ENCODE peak calls at places on chromosomes 13 and 19, in five cellular contexts. F is thyroid gland, H is GM20000, Y is neural crest cell, D is suprapubic skin. L is an unnamed sample.

GRCh38 chr19:32174386-32175113 is 170.9 kb upstream of the ZNF507 start:
- DNase-seq in F (no peak), H (no peak), D (no peak), Y (no peak), L (no peak)

GRCh38 chr19:48330012-48330681 is 4.8 kb downstream of the EMP3 start:
- DNase-seq in F (peak), Y (peak), H (peak), D (no peak), L (peak)

GRCh38 chr19:9934132-9934950 is 2.0 kb downstream of the OLFM2 start:
- DNase-seq in Y (peak), H (peak), D (peak), F (peak), L (peak)

GRCh38 chr13:105311094-105311493 is 1224.4 kb downstream of the EFNB2 start:
- DNase-seq in D (no peak), Y (no peak), H (no peak), F (no peak), L (no peak)

GRCh38 chr13:40247845-40248244 is 418.6 kb downstream of the FOXO1 start:
- DNase-seq in Y (no peak), F (no peak), D (no peak), H (no peak), L (no peak)

GRCh38 chr19:33547676-33548075 is 26.1 kb upstream of the PEPD start:
- DNase-seq in D (no peak), H (no peak), F (no peak), Y (no peak), L (no peak)

GRCh38 chr13:101111894-101112293 is 304.4 kb downstream of the NALCN start:
- DNase-seq in D (no peak), Y (no peak), F (no peak), H (no peak), L (no peak)

GRCh38 chr13:41746259-41746658 is 214.7 kb downstream of the VWA8 start:
- DNase-seq in Y (no peak), H (no peak), D (no peak), F (no peak), L (no peak)

GRCh38 chr19:46722421-46723022 is 5.6 kb upstream of the PRKD2 start:
- DNase-seq in H (no peak), Y (no peak), D (no peak), F (no peak), L (no peak)

GRCh38 chr13:102781591-102781990 is 8.0 kb upstream of the TEX30 start:
- DNase-seq in F (no peak), H (no peak), D (no peak), Y (no peak), L (no peak)

GRCh38 chr13:62309904-62310303 is 894.3 kb upstream of the PCDH20 start:
- DNase-seq in H (no peak), Y (no peak), D (no peak), F (no peak), L (no peak)

GRCh38 chr13:110394371-110394841 is 87.3 kb downstream of the COL4A2 start:
- DNase-seq in D (no peak), F (no peak), Y (no peak), H (no peak), L (no peak)

GRCh38 chr19:46209051-46209450 is 20.5 kb upstream of the IGFL1 start:
- DNase-seq in F (no peak), Y (no peak), H (no peak), D (no peak), L (no peak)

GRCh38 chr13:50026788-50027473 is 11.7 kb downstream of the KCNRG start:
- DNase-seq in Y (no peak), D (no peak), H (peak), F (no peak), L (no peak)

GRCh38 chr19:38736413-38737280 is 7.6 kb downstream of the CAPN12 start:
- DNase-seq in F (peak), D (no peak), Y (no peak), H (peak), L (peak)

GRCh38 chr19:29806098-29806866 is 5.5 kb upstream of the CCNE1 start:
- DNase-seq in H (no peak), D (no peak), Y (no peak), F (no peak), L (no peak)

GRCh38 chr19:14840206-14840605 is 5.2 kb upstream of the OR7A5 start:
- DNase-seq in F (no peak), Y (no peak), H (no peak), D (no peak), L (no peak)

GRCh38 chr19:21934593-21934992 is 76.2 kb downstream of the ZNF208 start:
- DNase-seq in H (no peak), D (no peak), Y (no peak), F (no peak), L (no peak)

GRCh38 chr19:18629166-18630088 is 7.4 kb upstream of the KLHL26 start:
- DNase-seq in Y (no peak), D (no peak), F (peak), H (no peak), L (no peak)

GRCh38 chr13:32894589-32895001 is 121.6 kb upstream of the KL start:
- DNase-seq in H (no peak), Y (no peak), F (no peak), D (no peak), L (no peak)

GRCh38 chr19:43078311-43078710 is 4.2 kb downstream of the PSG2 start:
- DNase-seq in F (no peak), H (no peak), D (no peak), Y (no peak), L (no peak)

GRCh38 chr19:52603558-52604207 is 33.6 kb downstream of the ZNF701 start:
- DNase-seq in Y (no peak), F (peak), H (no peak), D (no peak), L (no peak)

GRCh38 chr13:51538626-51539179 is 45.6 kb upstream of the WDFY2 start:
- DNase-seq in D (no peak), H (no peak), Y (no peak), F (no peak), L (no peak)

GRCh38 chr19:15195381-15195964 is 5.3 kb downstream of the NOTCH3 start:
- DNase-seq in Y (peak), F (peak), H (no peak), D (no peak), L (peak)

GRCh38 chr19:30696514-30696913 is 324.3 kb downstream of the ZNF536 start:
- DNase-seq in D (peak), F (peak), H (no peak), Y (peak), L (peak)

GRCh38 chr13:111183959-111184684 is 69.0 kb downstream of the ARHGEF7 start:
- DNase-seq in H (no peak), Y (no peak), F (peak), D (no peak), L (no peak)

GRCh38 chr19:45681391-45682015 is 10.2 kb downstream of the SNRPD2 start:
- DNase-seq in H (peak), Y (peak), F (peak), D (peak), L (peak)

GRCh38 chr13:113148407-113148806 is 10.0 kb upstream of the PROZ start:
- DNase-seq in Y (no peak), F (no peak), H (no peak), D (no peak), L (no peak)

GRCh38 chr13:105774739-105775460 is 760.6 kb downstream of the EFNB2 start:
- DNase-seq in F (no peak), D (no peak), H (no peak), Y (no peak), L (no peak)

GRCh38 chr13:41548031-41548430 is 90.7 kb downstream of the RGCC start:
- DNase-seq in H (no peak), Y (no peak), F (no peak), D (no peak), L (no peak)

GRCh38 chr19:48461982-48462655 is 6.7 kb downstream of the KCNJ14 start:
- DNase-seq in D (no peak), H (no peak), F (no peak), Y (no peak), L (no peak)

DNA sequence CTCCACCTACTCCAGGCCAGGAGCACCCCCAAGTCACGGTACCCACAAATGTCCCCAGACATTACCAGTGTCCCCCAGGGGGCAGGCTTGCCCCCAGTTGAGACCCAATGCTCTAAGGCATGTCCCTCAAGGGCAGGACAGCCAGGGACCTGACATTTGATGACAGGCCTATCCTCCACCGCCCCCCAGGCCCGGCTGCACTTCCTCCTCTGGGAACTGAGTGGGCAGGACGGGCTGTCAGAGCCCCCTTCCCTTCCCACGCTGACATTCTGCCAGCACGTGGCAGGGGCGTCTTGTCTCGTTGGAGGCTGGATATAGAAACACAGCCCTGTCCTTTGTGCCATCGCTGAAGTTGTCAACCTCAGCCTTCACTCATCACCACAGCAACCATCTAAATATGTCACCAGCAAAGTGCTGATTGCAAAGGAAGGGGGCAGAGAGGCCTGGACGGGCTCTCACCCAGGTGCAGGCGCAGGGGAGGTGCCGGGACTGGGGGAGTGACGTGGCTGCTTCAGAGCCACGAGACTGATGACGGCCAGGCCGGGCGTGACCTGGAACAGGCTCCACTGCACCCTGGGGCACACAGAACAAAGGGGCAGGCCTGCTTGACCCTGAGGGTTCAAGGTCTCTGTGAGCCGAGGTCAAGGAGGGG is 38.4 kb downstream of the GNG7 start:
- DNase-seq in F (no peak), H (peak), D (no peak), Y (peak), L (no peak)
- TF ChIP-seq CTCF in F (no peak), H (peak), D (no peak), Y (no peak), L (no peak)

DNA sequence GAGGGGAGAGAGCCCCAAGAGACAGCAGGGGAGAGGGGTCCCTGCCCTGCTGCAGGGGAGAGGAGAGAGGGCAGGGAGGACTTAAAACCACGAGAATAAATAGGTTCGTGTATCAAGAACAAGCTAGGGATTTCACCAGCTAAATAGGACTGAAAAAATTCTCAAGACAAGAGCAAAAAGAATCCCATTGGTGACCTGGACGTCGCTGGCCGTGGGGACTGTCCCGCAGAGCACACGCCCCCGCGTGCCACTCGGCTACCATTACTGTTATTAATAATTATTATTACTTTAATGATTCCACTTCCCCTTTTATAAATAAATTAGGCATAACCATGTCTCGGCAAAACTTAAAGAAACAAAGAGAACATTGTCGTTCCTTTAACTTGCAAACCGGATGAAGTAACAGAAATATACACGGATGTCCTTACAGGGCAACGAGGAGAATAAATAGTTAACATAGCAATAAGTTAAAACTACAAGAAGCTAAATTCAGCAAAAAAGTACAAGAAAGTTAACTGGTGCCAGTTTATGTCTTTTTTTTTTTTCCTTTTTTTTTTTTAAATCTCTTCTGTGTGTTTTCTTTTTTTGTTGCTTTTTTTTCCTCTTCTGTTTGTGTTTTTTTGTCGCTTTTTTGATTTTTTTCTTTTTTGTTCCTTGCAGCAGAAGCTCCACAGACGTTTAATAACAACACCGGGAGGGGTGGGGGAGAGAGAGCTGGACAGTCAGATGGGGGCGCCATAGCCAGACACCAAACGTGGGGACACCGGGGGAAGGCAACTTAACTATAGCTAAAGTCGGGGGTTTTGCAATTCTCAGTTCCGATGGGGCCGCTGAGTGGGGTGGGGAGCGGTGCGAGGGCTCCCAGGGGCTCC is 16.7 kb downstream of the PRKCSH start:
- DNase-seq in D (no peak), Y (no peak), H (peak), F (no peak), L (no peak)
- TF ChIP-seq CTCF in D (no peak), Y (no peak), H (no peak), F (no peak), L (no peak)

DNA sequence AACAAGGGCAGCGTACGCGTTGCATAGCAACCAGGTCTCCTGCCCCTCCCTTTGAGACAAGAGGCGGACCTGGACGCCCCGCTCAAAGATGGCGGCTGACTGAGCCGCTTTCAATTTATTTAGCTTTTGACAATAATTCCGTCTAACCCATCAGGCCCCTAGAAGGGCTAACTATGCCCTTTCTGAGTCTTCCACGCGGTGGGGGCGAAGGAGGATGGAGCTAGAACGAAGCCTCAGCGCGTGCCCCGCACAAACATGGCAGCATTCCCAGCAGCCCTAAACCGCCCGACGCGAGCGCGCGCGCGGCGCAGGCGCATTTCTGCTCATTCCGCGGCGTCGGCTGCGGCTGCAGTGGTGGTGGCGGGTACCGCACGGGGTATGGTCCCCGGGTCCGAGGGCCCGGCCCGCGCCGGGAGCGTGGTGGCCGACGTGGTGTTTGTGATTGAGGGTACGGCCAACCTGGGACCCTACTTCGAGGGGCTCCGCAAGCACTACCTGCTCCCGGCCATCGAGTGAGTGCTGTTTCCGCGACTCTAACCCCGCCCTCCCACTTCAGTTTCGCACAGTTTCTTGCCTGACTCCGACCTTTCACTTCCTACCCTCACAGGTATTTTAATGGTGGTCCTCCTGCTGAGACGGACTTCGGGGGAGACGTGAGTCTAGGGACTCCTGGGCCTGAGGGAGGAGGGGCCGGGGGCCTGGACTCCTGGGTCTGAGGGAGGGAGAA is at the start of gene MED25:
- DNase-seq in Y (peak), D (peak), F (peak), H (peak), L (peak)
- TF ChIP-seq CTCF in Y (peak), D (peak), F (peak), H (no peak), L (no peak)

DNA sequence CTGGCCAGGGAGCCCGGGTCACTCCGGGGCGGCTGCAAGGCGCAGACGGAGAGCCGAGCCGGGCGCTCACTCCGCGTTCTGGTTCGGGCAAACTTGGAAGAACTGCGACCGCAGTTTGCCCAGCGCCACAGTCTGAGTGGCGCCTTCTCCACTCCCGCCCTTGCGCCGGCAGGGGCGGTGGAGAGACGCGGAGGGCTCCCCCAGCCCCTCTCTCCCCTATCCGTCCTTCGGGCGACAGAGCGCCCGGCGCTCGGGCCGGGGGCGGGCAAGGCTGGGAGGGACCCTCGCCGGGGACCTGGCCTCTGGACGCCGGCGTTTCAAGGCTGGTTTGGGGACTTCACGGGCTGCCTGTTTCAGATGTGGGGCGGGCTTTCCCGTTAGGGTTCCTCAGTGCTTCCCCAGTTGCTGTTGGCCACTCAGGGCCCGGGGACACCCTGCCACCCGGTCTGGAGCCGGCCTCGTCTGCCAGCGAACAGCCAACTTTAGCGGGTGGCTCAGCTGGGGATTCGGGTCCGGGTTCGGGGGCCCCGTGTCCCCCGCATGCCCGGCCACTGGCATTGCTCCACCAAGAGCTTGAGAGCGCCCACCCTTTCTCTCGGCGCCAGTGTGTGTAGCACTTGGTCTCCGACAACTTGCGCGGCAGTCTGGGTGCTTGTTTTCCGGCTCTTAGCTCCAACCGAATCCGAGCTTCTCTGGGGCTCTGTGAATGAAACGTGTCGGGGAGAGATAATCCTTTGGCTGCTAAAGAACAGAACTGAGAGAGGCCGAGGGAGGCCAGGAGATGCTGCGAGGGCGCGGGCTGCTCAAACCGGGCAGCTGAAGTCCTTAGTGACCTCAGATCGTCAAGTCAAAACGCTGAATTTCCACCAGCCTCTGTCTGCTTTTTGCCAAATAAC is 1.5 kb downstream of the GPC6 start:
- DNase-seq in D (no peak), F (peak), H (no peak), Y (peak), L (peak)
- TF ChIP-seq CTCF in D (no peak), F (peak), H (no peak), Y (peak), L (peak)

L was measured in nephron progenitor cell.